ENCODE peak calls at places on chromosomes 1 and 21, in ten cellular contexts. One of them, this sample, is unnamed.

GRCh38 chr1:151455966-151456365 is 3.3 kb downstream of the POGZ start:
- DNase-seq in fibroblast of lung: peak
- DNase-seq in fibroblast of villous mesenchyme: no peak
- DNase-seq in HFF-Myc: no peak
- DNase-seq in B cell: no peak
- DNase-seq in psoas muscle: no peak
- DNase-seq in IMR-90: no peak
- DNase-seq in adrenal gland: no peak
- DNase-seq in mesothelial cell of epicardium: no peak
- DNase-seq in heart right ventricle: no peak
- DNase-seq in this sample: no peak

GRCh38 chr1:113940365-113941244 is 11.5 kb downstream of the HIPK1 start:
- DNase-seq in fibroblast of lung: no peak
- DNase-seq in fibroblast of villous mesenchyme: no peak
- DNase-seq in HFF-Myc: no peak
- DNase-seq in B cell: no peak
- DNase-seq in psoas muscle: no peak
- DNase-seq in IMR-90: no peak
- DNase-seq in adrenal gland: no peak
- DNase-seq in mesothelial cell of epicardium: no peak
- DNase-seq in heart right ventricle: no peak
- DNase-seq in this sample: peak

GRCh38 chr1:232393010-232393833 is 236.7 kb downstream of the SIPA1L2 start:
- DNase-seq in fibroblast of lung: no peak
- DNase-seq in fibroblast of villous mesenchyme: no peak
- DNase-seq in HFF-Myc: no peak
- DNase-seq in B cell: no peak
- DNase-seq in psoas muscle: no peak
- DNase-seq in IMR-90: peak
- DNase-seq in adrenal gland: no peak
- DNase-seq in mesothelial cell of epicardium: no peak
- DNase-seq in heart right ventricle: no peak
- DNase-seq in this sample: no peak

GRCh38 chr1:154741747-154742495 is 128.2 kb downstream of the KCNN3 start:
- DNase-seq in fibroblast of lung: no peak
- DNase-seq in fibroblast of villous mesenchyme: no peak
- DNase-seq in HFF-Myc: no peak
- DNase-seq in B cell: no peak
- DNase-seq in psoas muscle: no peak
- DNase-seq in IMR-90: no peak
- DNase-seq in adrenal gland: no peak
- DNase-seq in mesothelial cell of epicardium: no peak
- DNase-seq in heart right ventricle: no peak
- DNase-seq in this sample: no peak

GRCh38 chr21:42757422-42757821 is 104.0 kb downstream of the PDE9A start:
- DNase-seq in fibroblast of lung: no peak
- DNase-seq in fibroblast of villous mesenchyme: no peak
- DNase-seq in HFF-Myc: no peak
- DNase-seq in B cell: no peak
- DNase-seq in psoas muscle: no peak
- DNase-seq in IMR-90: no peak
- DNase-seq in adrenal gland: no peak
- DNase-seq in mesothelial cell of epicardium: no peak
- DNase-seq in heart right ventricle: no peak
- DNase-seq in this sample: no peak

GRCh38 chr1:27284425-27285287 is 37.3 kb upstream of the TMEM222 start:
- DNase-seq in fibroblast of lung: peak
- DNase-seq in fibroblast of villous mesenchyme: peak
- DNase-seq in HFF-Myc: peak
- DNase-seq in B cell: peak
- DNase-seq in psoas muscle: peak
- DNase-seq in IMR-90: peak
- DNase-seq in adrenal gland: peak
- DNase-seq in mesothelial cell of epicardium: peak
- DNase-seq in heart right ventricle: peak
- DNase-seq in this sample: peak

GRCh38 chr1:93021539-93022134 is 57.4 kb upstream of the MTF2 start:
- DNase-seq in fibroblast of lung: peak
- DNase-seq in fibroblast of villous mesenchyme: peak
- DNase-seq in HFF-Myc: peak
- DNase-seq in B cell: no peak
- DNase-seq in psoas muscle: no peak
- DNase-seq in IMR-90: peak
- DNase-seq in adrenal gland: peak
- DNase-seq in mesothelial cell of epicardium: no peak
- DNase-seq in heart right ventricle: no peak
- DNase-seq in this sample: peak

GRCh38 chr1:244316407-244316806 is 135.3 kb downstream of the ADSS2 start:
- DNase-seq in fibroblast of lung: no peak
- DNase-seq in fibroblast of villous mesenchyme: no peak
- DNase-seq in HFF-Myc: no peak
- DNase-seq in B cell: no peak
- DNase-seq in psoas muscle: no peak
- DNase-seq in IMR-90: peak
- DNase-seq in adrenal gland: no peak
- DNase-seq in mesothelial cell of epicardium: no peak
- DNase-seq in heart right ventricle: no peak
- DNase-seq in this sample: no peak

GRCh38 chr1:98157524-98158293 is 236.9 kb upstream of the DPYD start:
- DNase-seq in fibroblast of lung: peak
- DNase-seq in fibroblast of villous mesenchyme: no peak
- DNase-seq in HFF-Myc: peak
- DNase-seq in B cell: no peak
- DNase-seq in psoas muscle: no peak
- DNase-seq in IMR-90: peak
- DNase-seq in adrenal gland: no peak
- DNase-seq in mesothelial cell of epicardium: no peak
- DNase-seq in heart right ventricle: no peak
- DNase-seq in this sample: peak
- TF ChIP-seq CTCF in fibroblast of lung: no peak
- TF ChIP-seq CTCF in fibroblast of villous mesenchyme: no peak
- TF ChIP-seq CTCF in HFF-Myc: no peak
- TF ChIP-seq CTCF in B cell: no peak
- TF ChIP-seq CTCF in psoas muscle: no peak
- TF ChIP-seq CTCF in IMR-90: no peak
- TF ChIP-seq CTCF in adrenal gland: no peak
- TF ChIP-seq CTCF in mesothelial cell of epicardium: no peak
- TF ChIP-seq CTCF in heart right ventricle: no peak
- TF ChIP-seq CTCF in this sample: no peak

GRCh38 chr1:14949270-14949835 is 204.2 kb upstream of the TMEM51 start:
- DNase-seq in fibroblast of lung: no peak
- DNase-seq in fibroblast of villous mesenchyme: no peak
- DNase-seq in HFF-Myc: no peak
- DNase-seq in B cell: no peak
- DNase-seq in psoas muscle: no peak
- DNase-seq in IMR-90: no peak
- DNase-seq in adrenal gland: no peak
- DNase-seq in mesothelial cell of epicardium: no peak
- DNase-seq in heart right ventricle: no peak
- DNase-seq in this sample: no peak

GRCh38 chr1:14947421-14947820 is 206.1 kb upstream of the TMEM51 start:
- DNase-seq in fibroblast of lung: no peak
- DNase-seq in fibroblast of villous mesenchyme: no peak
- DNase-seq in HFF-Myc: no peak
- DNase-seq in B cell: no peak
- DNase-seq in psoas muscle: no peak
- DNase-seq in IMR-90: no peak
- DNase-seq in adrenal gland: no peak
- DNase-seq in mesothelial cell of epicardium: no peak
- DNase-seq in heart right ventricle: no peak
- DNase-seq in this sample: no peak

GRCh38 chr1:14946567-14947285 is 206.8 kb upstream of the TMEM51 start:
- DNase-seq in fibroblast of lung: peak
- DNase-seq in fibroblast of villous mesenchyme: peak
- DNase-seq in HFF-Myc: no peak
- DNase-seq in B cell: no peak
- DNase-seq in psoas muscle: no peak
- DNase-seq in IMR-90: peak
- DNase-seq in adrenal gland: peak
- DNase-seq in mesothelial cell of epicardium: no peak
- DNase-seq in heart right ventricle: no peak
- DNase-seq in this sample: peak

GRCh38 chr1:14949836-14950674 is 203.5 kb upstream of the TMEM51 start:
- DNase-seq in fibroblast of lung: no peak
- DNase-seq in fibroblast of villous mesenchyme: no peak
- DNase-seq in HFF-Myc: no peak
- DNase-seq in B cell: no peak
- DNase-seq in psoas muscle: no peak
- DNase-seq in IMR-90: no peak
- DNase-seq in adrenal gland: no peak
- DNase-seq in mesothelial cell of epicardium: no peak
- DNase-seq in heart right ventricle: no peak
- DNase-seq in this sample: no peak

DNA sequence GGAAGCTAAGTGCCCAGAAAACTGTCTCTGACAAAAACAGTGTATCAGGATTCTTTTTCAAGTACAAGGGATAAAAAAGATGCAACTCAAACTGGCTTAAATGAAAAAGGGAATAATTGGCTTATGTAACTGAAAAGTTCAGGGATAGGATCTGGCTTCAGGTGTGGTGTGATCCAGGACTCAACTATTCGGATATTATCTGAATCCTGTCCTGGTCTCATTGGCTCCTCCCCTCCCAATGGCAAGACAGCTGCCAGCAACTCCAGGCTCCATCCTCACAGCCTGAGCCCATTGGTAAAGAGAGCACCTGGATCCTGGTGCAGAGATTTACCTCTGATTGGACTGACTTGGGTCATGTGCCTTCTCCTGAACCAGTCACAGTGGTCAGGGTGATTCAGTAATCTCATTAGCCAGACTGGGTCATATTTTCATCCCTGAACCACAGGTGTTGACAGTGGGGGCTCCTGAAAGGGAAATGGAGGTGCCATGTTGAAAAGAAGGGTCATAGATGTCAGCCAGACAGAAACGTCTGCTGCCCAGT is 205.4 kb upstream of the TMEM51 start:
- DNase-seq in fibroblast of lung: no peak
- DNase-seq in fibroblast of villous mesenchyme: no peak
- DNase-seq in HFF-Myc: no peak
- DNase-seq in B cell: no peak
- DNase-seq in psoas muscle: no peak
- DNase-seq in IMR-90: no peak
- DNase-seq in adrenal gland: no peak
- DNase-seq in mesothelial cell of epicardium: no peak
- DNase-seq in heart right ventricle: no peak
- DNase-seq in this sample: no peak
- TF ChIP-seq CTCF in fibroblast of lung: no peak
- TF ChIP-seq CTCF in fibroblast of villous mesenchyme: no peak
- TF ChIP-seq CTCF in HFF-Myc: no peak
- TF ChIP-seq CTCF in B cell: no peak
- TF ChIP-seq CTCF in psoas muscle: no peak
- TF ChIP-seq CTCF in IMR-90: no peak
- TF ChIP-seq CTCF in adrenal gland: no peak
- TF ChIP-seq CTCF in mesothelial cell of epicardium: no peak
- TF ChIP-seq CTCF in heart right ventricle: no peak
- TF ChIP-seq CTCF in this sample: no peak

GRCh38 chr1:63914241-63914640 is 140.4 kb downstream of the ROR1 start:
- DNase-seq in fibroblast of lung: no peak
- DNase-seq in fibroblast of villous mesenchyme: no peak
- DNase-seq in HFF-Myc: no peak
- DNase-seq in B cell: no peak
- DNase-seq in psoas muscle: no peak
- DNase-seq in IMR-90: no peak
- DNase-seq in adrenal gland: no peak
- DNase-seq in mesothelial cell of epicardium: no peak
- DNase-seq in heart right ventricle: no peak
- DNase-seq in this sample: peak

GRCh38 chr1:63916485-63917360 is 142.9 kb downstream of the ROR1 start:
- DNase-seq in fibroblast of lung: no peak
- DNase-seq in fibroblast of villous mesenchyme: no peak
- DNase-seq in HFF-Myc: no peak
- DNase-seq in B cell: no peak
- DNase-seq in psoas muscle: no peak
- DNase-seq in IMR-90: no peak
- DNase-seq in adrenal gland: no peak
- DNase-seq in mesothelial cell of epicardium: no peak
- DNase-seq in heart right ventricle: no peak
- DNase-seq in this sample: no peak

GRCh38 chr1:63914706-63915105 is 140.9 kb downstream of the ROR1 start:
- DNase-seq in fibroblast of lung: no peak
- DNase-seq in fibroblast of villous mesenchyme: no peak
- DNase-seq in HFF-Myc: no peak
- DNase-seq in B cell: no peak
- DNase-seq in psoas muscle: no peak
- DNase-seq in IMR-90: no peak
- DNase-seq in adrenal gland: no peak
- DNase-seq in mesothelial cell of epicardium: no peak
- DNase-seq in heart right ventricle: no peak
- DNase-seq in this sample: no peak

GRCh38 chr1:63913533-63913932 is 139.7 kb downstream of the ROR1 start:
- DNase-seq in fibroblast of lung: peak
- DNase-seq in fibroblast of villous mesenchyme: peak
- DNase-seq in HFF-Myc: no peak
- DNase-seq in B cell: no peak
- DNase-seq in psoas muscle: no peak
- DNase-seq in IMR-90: peak
- DNase-seq in adrenal gland: no peak
- DNase-seq in mesothelial cell of epicardium: no peak
- DNase-seq in heart right ventricle: no peak
- DNase-seq in this sample: peak

DNA sequence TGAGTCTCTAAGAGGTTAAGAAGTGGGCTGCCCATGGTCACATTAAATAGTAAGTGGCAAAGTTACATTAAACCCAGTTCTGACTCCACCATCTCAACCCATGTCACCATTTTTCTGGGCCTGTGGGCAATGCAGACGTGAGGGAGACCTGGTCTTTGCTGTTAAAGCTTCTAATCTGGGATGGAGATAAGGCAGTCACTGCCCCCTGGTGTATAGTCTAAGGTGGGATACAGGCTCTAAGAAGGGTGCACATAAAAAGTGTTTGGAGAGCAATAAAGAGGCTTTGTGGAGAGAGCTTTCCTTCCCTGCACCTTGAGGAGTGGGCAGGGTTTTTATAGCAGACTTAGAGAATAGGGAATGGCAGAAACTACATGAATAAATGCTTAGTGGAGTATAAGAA is 141.3 kb downstream of the ROR1 start:
- DNase-seq in fibroblast of lung: peak
- DNase-seq in fibroblast of villous mesenchyme: peak
- DNase-seq in HFF-Myc: no peak
- DNase-seq in B cell: peak
- DNase-seq in psoas muscle: no peak
- DNase-seq in IMR-90: peak
- DNase-seq in adrenal gland: no peak
- DNase-seq in mesothelial cell of epicardium: no peak
- DNase-seq in heart right ventricle: no peak
- DNase-seq in this sample: peak
- TF ChIP-seq CTCF in fibroblast of lung: peak
- TF ChIP-seq CTCF in fibroblast of villous mesenchyme: peak
- TF ChIP-seq CTCF in HFF-Myc: peak
- TF ChIP-seq CTCF in B cell: peak
- TF ChIP-seq CTCF in psoas muscle: no peak
- TF ChIP-seq CTCF in IMR-90: peak
- TF ChIP-seq CTCF in adrenal gland: peak
- TF ChIP-seq CTCF in mesothelial cell of epicardium: no peak
- TF ChIP-seq CTCF in heart right ventricle: no peak
- TF ChIP-seq CTCF in this sample: peak

GRCh38 chr21:34745557-34746255 is 76.9 kb downstream of the CLIC6 start:
- DNase-seq in fibroblast of lung: peak
- DNase-seq in fibroblast of villous mesenchyme: peak
- DNase-seq in HFF-Myc: peak
- DNase-seq in B cell: peak
- DNase-seq in psoas muscle: peak
- DNase-seq in IMR-90: peak
- DNase-seq in adrenal gland: peak
- DNase-seq in mesothelial cell of epicardium: peak
- DNase-seq in heart right ventricle: peak
- DNase-seq in this sample: peak

GRCh38 chr21:34740198-34740597 is 71.4 kb downstream of the CLIC6 start:
- DNase-seq in fibroblast of lung: no peak
- DNase-seq in fibroblast of villous mesenchyme: no peak
- DNase-seq in HFF-Myc: no peak
- DNase-seq in B cell: no peak
- DNase-seq in psoas muscle: no peak
- DNase-seq in IMR-90: no peak
- DNase-seq in adrenal gland: no peak
- DNase-seq in mesothelial cell of epicardium: no peak
- DNase-seq in heart right ventricle: no peak
- DNase-seq in this sample: no peak

GRCh38 chr21:34744801-34745200 is 76.0 kb downstream of the CLIC6 start:
- DNase-seq in fibroblast of lung: no peak
- DNase-seq in fibroblast of villous mesenchyme: no peak
- DNase-seq in HFF-Myc: no peak
- DNase-seq in B cell: no peak
- DNase-seq in psoas muscle: no peak
- DNase-seq in IMR-90: no peak
- DNase-seq in adrenal gland: peak
- DNase-seq in mesothelial cell of epicardium: no peak
- DNase-seq in heart right ventricle: no peak
- DNase-seq in this sample: no peak

GRCh38 chr21:34743285-34743684 is 74.5 kb downstream of the CLIC6 start:
- DNase-seq in fibroblast of lung: no peak
- DNase-seq in fibroblast of villous mesenchyme: no peak
- DNase-seq in HFF-Myc: no peak
- DNase-seq in B cell: no peak
- DNase-seq in psoas muscle: no peak
- DNase-seq in IMR-90: no peak
- DNase-seq in adrenal gland: no peak
- DNase-seq in mesothelial cell of epicardium: no peak
- DNase-seq in heart right ventricle: no peak
- DNase-seq in this sample: no peak

GRCh38 chr21:34743831-34744230 is 75.0 kb downstream of the CLIC6 start:
- DNase-seq in fibroblast of lung: peak
- DNase-seq in fibroblast of villous mesenchyme: peak
- DNase-seq in HFF-Myc: peak
- DNase-seq in B cell: no peak
- DNase-seq in psoas muscle: peak
- DNase-seq in IMR-90: peak
- DNase-seq in adrenal gland: no peak
- DNase-seq in mesothelial cell of epicardium: no peak
- DNase-seq in heart right ventricle: peak
- DNase-seq in this sample: peak
- TF ChIP-seq CTCF in fibroblast of lung: no peak
- TF ChIP-seq CTCF in fibroblast of villous mesenchyme: no peak
- TF ChIP-seq CTCF in HFF-Myc: no peak
- TF ChIP-seq CTCF in B cell: no peak
- TF ChIP-seq CTCF in psoas muscle: no peak
- TF ChIP-seq CTCF in IMR-90: no peak
- TF ChIP-seq CTCF in adrenal gland: no peak
- TF ChIP-seq CTCF in mesothelial cell of epicardium: no peak
- TF ChIP-seq CTCF in heart right ventricle: no peak
- TF ChIP-seq CTCF in this sample: no peak

This sample was measured in choroid plexus epithelial cell.